ENCODE peak calls at places on chromosomes 4 and X, in six cellular contexts. D, Q, J, Z, X and F are unnamed samples.

GRCh38 chr4:57499786-57500185 is 389.6 kb upstream of the IGFBP7 start:
- DNase-seq in D (no peak), Z (no peak), Q (no peak), J (no peak), X (peak; percentile 7), F (no peak)

GRCh38 chr4:177974461-177974860 is 532.2 kb upstream of the AGA start:
- DNase-seq in Z (no peak), X (no peak), Q (no peak), J (no peak), D (no peak), F (no peak)

GRCh38 chr4:16991455-16991854 is 93.0 kb upstream of the LDB2 start:
- DNase-seq in Z (no peak), J (no peak), X (no peak), D (no peak), Q (no peak), F (no peak)

GRCh38 chr4:185016946-185017797 is 1.1 kb upstream of the HELT start:
- DNase-seq in X (peak; percentile 39), D (no peak), Q (no peak), Z (no peak), J (no peak), F (no peak)

GRCh38 chr4:176185068-176185467 is 10.3 kb downstream of the SPATA4 start:
- DNase-seq in Q (no peak), J (no peak), Z (no peak), X (peak; percentile 87), D (no peak), F (no peak)

GRCh38 chrX:6095469-6095868 is 133.2 kb downstream of the NLGN4X start:
- DNase-seq in D (no peak), J (no peak), Q (no peak), X (no peak), Z (no peak), F (no peak)

GRCh38 chr4:55948726-55949479 is at the start of gene CEP135:
- DNase-seq in J (peak; percentile 94), Z (peak; percentile 99), X (peak; percentile 98), D (peak; percentile 90), Q (peak; percentile 86), F (peak; percentile 96)

GRCh38 chrX:87941841-87942240 is 424.2 kb downstream of the KLHL4 start:
- DNase-seq in Q (no peak), J (no peak), D (no peak), X (no peak), Z (no peak), F (no peak)

GRCh38 chr4:184972996-184973395 is 45.3 kb upstream of the HELT start:
- DNase-seq in Q (no peak), X (no peak), D (no peak), J (no peak), Z (no peak), F (no peak)

GRCh38 chr4:48254381-48255072 is 15.1 kb downstream of the TEC start:
- DNase-seq in X (peak; percentile 79), D (no peak), Q (no peak), J (no peak), Z (no peak), F (peak; percentile 84)
- H3K4me3 ChIP-seq in X (no peak overlapping the region), D (no peak overlapping the region), Q (no peak overlapping the region), J (no peak overlapping the region), Z (no peak overlapping the region), F (peak overlapping the region; percentile 9)

DNA sequence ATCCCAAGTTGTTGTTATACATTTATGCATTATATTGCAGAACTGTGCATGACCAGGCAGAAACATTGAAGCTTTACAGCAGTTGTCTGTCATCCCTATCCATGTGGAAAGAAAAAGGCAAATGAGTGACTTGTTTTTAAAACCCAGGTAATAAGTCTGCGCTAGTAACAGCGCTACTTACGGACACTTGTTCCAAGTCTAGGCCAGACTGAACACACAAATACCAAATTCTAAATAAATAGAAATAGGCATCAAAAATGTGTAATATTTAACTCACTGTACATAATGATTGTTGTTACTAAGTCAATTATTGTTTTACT is 548 bp upstream of the MAML3 start:
- DNase-seq in J (no peak), D (no peak), Q (no peak), Z (no peak), X (no peak), F (no peak)
- H3K4me3 ChIP-seq in J (peak overlapping the region; percentile 95), D (peak overlapping the region; percentile 99), Q (peak overlapping the region; percentile 80), Z (peak overlapping the region; percentile 77), X (peak overlapping the region; percentile 96), F (peak overlapping the region; percentile 65)

GRCh38 chrX:107272431-107272921 is 66.1 kb downstream of the DNAAF6 start:
- DNase-seq in Z (no peak), Q (no peak), J (no peak), X (no peak), D (peak; percentile 5), F (peak; percentile 6)
- H3K4me3 ChIP-seq in Z (no peak overlapping the region), Q (no peak overlapping the region), J (no peak overlapping the region), X (no peak overlapping the region), D (no peak overlapping the region), F (no peak overlapping the region)

GRCh38 chr4:15427126-15427525 is 707 bp upstream of the C1QTNF7 start:
- DNase-seq in Z (no peak), D (no peak), J (no peak), Q (no peak), X (no peak), F (no peak)
- H3K4me3 ChIP-seq in Z (no peak overlapping the region), D (no peak overlapping the region), J (no peak overlapping the region), Q (no peak overlapping the region), X (peak overlapping the region; percentile 65), F (no peak overlapping the region)

DNA sequence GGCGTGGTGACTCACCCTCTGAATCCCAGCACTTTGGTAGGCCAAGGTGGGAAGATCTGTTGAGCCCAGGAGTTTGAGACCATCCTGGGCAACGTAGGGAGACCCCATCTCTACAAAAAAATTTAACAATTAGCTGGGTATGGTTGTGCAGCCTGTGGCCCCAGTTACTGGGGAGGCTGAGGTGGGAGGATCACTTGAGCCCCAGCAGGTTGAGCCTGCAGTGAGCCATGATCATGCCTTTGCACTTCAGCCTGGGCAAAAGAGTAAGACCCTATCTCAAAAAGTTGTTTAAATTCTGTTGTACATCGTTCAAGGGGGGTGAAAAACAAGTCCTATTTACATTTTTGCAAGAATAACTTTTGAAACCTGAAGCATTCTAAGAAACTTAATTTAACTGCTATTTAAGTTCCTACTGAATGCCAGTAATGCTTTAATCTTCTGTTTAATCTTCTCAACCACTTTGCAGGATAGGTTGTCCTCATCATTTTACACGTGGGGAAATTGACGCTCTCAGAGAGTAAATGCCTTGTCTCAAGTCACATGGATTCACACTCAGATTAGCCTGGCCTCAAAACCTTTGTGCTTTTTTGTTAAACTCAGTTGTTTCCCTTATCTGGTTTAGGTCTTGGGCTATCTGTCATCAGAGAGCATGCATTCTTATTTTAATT is 7.0 kb downstream of the STAG2 start:
- DNase-seq in J (no peak), D (no peak), Q (no peak), X (no peak), Z (no peak), F (no peak)
- H3K4me3 ChIP-seq in J (no peak overlapping the region), D (no peak overlapping the region), Q (no peak overlapping the region), X (no peak overlapping the region), Z (no peak overlapping the region), F (no peak overlapping the region)